ENCODE peak calls at places on chromosomes 7 and 10, in four cellular contexts. One of them, this sample, is unnamed.

GRCh38 chr10:114271779-114272167 is 32.7 kb downstream of the VWA2 start:
- DNase-seq in anterior cingulate cortex: no peak
- DNase-seq in GM18507: no peak
- DNase-seq in cardiac fibroblast: peak; percentile 95
- DNase-seq in this sample: no peak

GRCh38 chr7:30656006-30656575 is 26.2 kb downstream of the CRHR2 start:
- DNase-seq in anterior cingulate cortex: no peak
- DNase-seq in GM18507: no peak
- DNase-seq in cardiac fibroblast: no peak
- DNase-seq in this sample: peak; percentile 32

GRCh38 chr10:84632866-84633265 is 304.5 kb downstream of the CCSER2 start:
- DNase-seq in anterior cingulate cortex: no peak
- DNase-seq in GM18507: no peak
- DNase-seq in cardiac fibroblast: peak; percentile 17
- DNase-seq in this sample: no peak

GRCh38 chr7:136976504-136977251 is 108.2 kb downstream of the CHRM2 start:
- DNase-seq in anterior cingulate cortex: no peak
- DNase-seq in GM18507: no peak
- DNase-seq in cardiac fibroblast: no peak
- DNase-seq in this sample: no peak

GRCh38 chr7:107232568-107233090 is 63.8 kb downstream of the HBP1 start:
- DNase-seq in anterior cingulate cortex: no peak
- DNase-seq in GM18507: no peak
- DNase-seq in cardiac fibroblast: peak; percentile 27
- DNase-seq in this sample: no peak

GRCh38 chr7:51054231-51054630 is 262.4 kb downstream of the COBL start:
- DNase-seq in anterior cingulate cortex: no peak
- DNase-seq in GM18507: no peak
- DNase-seq in cardiac fibroblast: no peak
- DNase-seq in this sample: no peak

GRCh38 chr10:129405389-129405788 is 61.7 kb upstream of the MGMT start:
- DNase-seq in anterior cingulate cortex: no peak
- DNase-seq in GM18507: no peak
- DNase-seq in cardiac fibroblast: no peak
- DNase-seq in this sample: no peak

GRCh38 chr10:124993728-124994451 is 52.0 kb downstream of the ZRANB1 start:
- DNase-seq in anterior cingulate cortex: no peak
- DNase-seq in GM18507: no peak
- DNase-seq in cardiac fibroblast: no peak
- DNase-seq in this sample: no peak

GRCh38 chr7:3399858-3400257 is 98.8 kb downstream of the SDK1 start:
- DNase-seq in anterior cingulate cortex: no peak
- DNase-seq in GM18507: no peak
- DNase-seq in cardiac fibroblast: peak; percentile 50
- DNase-seq in this sample: no peak

GRCh38 chr10:80270887-80271286 is 18.6 kb downstream of the MAT1A start:
- DNase-seq in anterior cingulate cortex: no peak
- DNase-seq in GM18507: no peak
- DNase-seq in cardiac fibroblast: no peak
- DNase-seq in this sample: no peak

GRCh38 chr7:3991771-3992231 is 690.3 kb upstream of the FOXK1 start:
- DNase-seq in anterior cingulate cortex: no peak
- DNase-seq in GM18507: no peak
- DNase-seq in cardiac fibroblast: no peak
- DNase-seq in this sample: no peak

GRCh38 chr7:725223-726005 is 1.1 kb upstream of the DNAAF5 start:
- DNase-seq in anterior cingulate cortex: no peak
- DNase-seq in GM18507: no peak
- DNase-seq in cardiac fibroblast: peak; percentile 48
- DNase-seq in this sample: no peak

GRCh38 chr7:66152538-66153191 is 38.0 kb downstream of the CRCP start:
- DNase-seq in anterior cingulate cortex: no peak
- DNase-seq in GM18507: no peak
- DNase-seq in cardiac fibroblast: peak; percentile 18
- DNase-seq in this sample: no peak